ENCODE peak calls at places on chromosome 11, in four cellular contexts. G is lower lobe of right lung, S is K562, R is body of pancreas. I is an unnamed sample.
A peak's percentile ranks its signal among the peaks of the same experiment; 100 is the strongest.

GRCh38 chr11:70544774-70545625 is 146.7 kb downstream of the CTTN start:
- DNase-seq in G (peak; percentile 38), S (no peak), R (no peak), I (no peak)

GRCh38 chr11:29333993-29334780 is 682.6 kb downstream of the KCNA4 start:
- DNase-seq in G (no peak), S (no peak), R (no peak), I (no peak)

GRCh38 chr11:124285610-124286344 is 28.0 kb downstream of the OR8D1 start:
- DNase-seq in G (no peak), S (no peak), R (no peak), I (no peak)

GRCh38 chr11:45246241-45246640 is 39.9 kb downstream of the SYT13 start:
- DNase-seq in G (no peak), S (no peak), R (no peak), I (no peak)

GRCh38 chr11:108973402-108974119 is 308.7 kb downstream of the DDX10 start:
- DNase-seq in G (no peak), S (no peak), R (no peak), I (no peak)

GRCh38 chr11:110297082-110297725 is 790 bp upstream of the RDX start:
- DNase-seq in G (no peak), S (no peak), R (no peak), I (no peak)

GRCh38 chr11:74459584-74459983 is 7.8 kb downstream of the KCNE3 start:
- DNase-seq in G (no peak), S (peak; percentile 69), R (no peak), I (no peak)

GRCh38 chr11:67523556-67524479 is 572 bp upstream of the CABP2 start:
- DNase-seq in G (no peak), S (peak; percentile 38), R (no peak), I (no peak)

GRCh38 chr11:134556186-134556585 is 144.1 kb upstream of the B3GAT1 start:
- DNase-seq in G (no peak), S (no peak), R (no peak), I (no peak)